ENCODE peak calls at places on chromosomes 2 and 18, in ten cellular contexts. One of them, this sample, is unnamed.

GRCh38 chr2:174972924-174973323 is 32.3 kb downstream of the CHN1 start:
- DNase-seq in colonic mucosa: no peak
- DNase-seq in neural progenitor cell: no peak
- DNase-seq in heart left ventricle: no peak
- DNase-seq in sigmoid colon: no peak
- DNase-seq in K562: no peak
- DNase-seq in CD4-positive, CD25-positive, alpha-beta regulatory T cell: no peak
- DNase-seq in WERI-Rb-1: no peak
- DNase-seq in upper lobe of right lung: no peak
- DNase-seq in A549: peak
- DNase-seq in this sample: no peak

GRCh38 chr18:58497845-58498244 is 131.0 kb downstream of the ALPK2 start:
- DNase-seq in colonic mucosa: no peak
- DNase-seq in neural progenitor cell: no peak
- DNase-seq in heart left ventricle: no peak
- DNase-seq in sigmoid colon: no peak
- DNase-seq in K562: no peak
- DNase-seq in CD4-positive, CD25-positive, alpha-beta regulatory T cell: no peak
- DNase-seq in WERI-Rb-1: no peak
- DNase-seq in upper lobe of right lung: no peak
- DNase-seq in A549: no peak
- DNase-seq in this sample: no peak

GRCh38 chr2:189407161-189407943 is 33.9 kb upstream of the WDR75 start:
- DNase-seq in colonic mucosa: no peak
- DNase-seq in neural progenitor cell: no peak
- DNase-seq in heart left ventricle: no peak
- DNase-seq in sigmoid colon: no peak
- DNase-seq in K562: no peak
- DNase-seq in CD4-positive, CD25-positive, alpha-beta regulatory T cell: no peak
- DNase-seq in WERI-Rb-1: no peak
- DNase-seq in upper lobe of right lung: no peak
- DNase-seq in A549: peak
- DNase-seq in this sample: no peak

GRCh38 chr2:108074150-108074549 is 87.8 kb downstream of the SLC5A7 start:
- DNase-seq in colonic mucosa: no peak
- DNase-seq in neural progenitor cell: no peak
- DNase-seq in heart left ventricle: no peak
- DNase-seq in sigmoid colon: no peak
- DNase-seq in K562: no peak
- DNase-seq in CD4-positive, CD25-positive, alpha-beta regulatory T cell: no peak
- DNase-seq in WERI-Rb-1: no peak
- DNase-seq in upper lobe of right lung: no peak
- DNase-seq in A549: no peak
- DNase-seq in this sample: no peak

GRCh38 chr2:220117010-220117409 is 489.6 kb downstream of the SLC4A3 start:
- DNase-seq in colonic mucosa: no peak
- DNase-seq in neural progenitor cell: no peak
- DNase-seq in heart left ventricle: no peak
- DNase-seq in sigmoid colon: no peak
- DNase-seq in K562: no peak
- DNase-seq in CD4-positive, CD25-positive, alpha-beta regulatory T cell: no peak
- DNase-seq in WERI-Rb-1: no peak
- DNase-seq in upper lobe of right lung: no peak
- DNase-seq in A549: no peak
- DNase-seq in this sample: no peak

GRCh38 chr2:159895258-159896209 is 97.5 kb upstream of the CD302 start:
- DNase-seq in colonic mucosa: no peak
- DNase-seq in neural progenitor cell: no peak
- DNase-seq in heart left ventricle: no peak
- DNase-seq in sigmoid colon: no peak
- DNase-seq in K562: no peak
- DNase-seq in CD4-positive, CD25-positive, alpha-beta regulatory T cell: no peak
- DNase-seq in WERI-Rb-1: no peak
- DNase-seq in upper lobe of right lung: no peak
- DNase-seq in A549: no peak
- DNase-seq in this sample: no peak

GRCh38 chr2:23020659-23021058 is 364.3 kb upstream of the KLHL29 start:
- DNase-seq in colonic mucosa: no peak
- DNase-seq in neural progenitor cell: no peak
- DNase-seq in heart left ventricle: no peak
- DNase-seq in sigmoid colon: no peak
- DNase-seq in K562: no peak
- DNase-seq in CD4-positive, CD25-positive, alpha-beta regulatory T cell: no peak
- DNase-seq in WERI-Rb-1: no peak
- DNase-seq in upper lobe of right lung: no peak
- DNase-seq in A549: no peak
- DNase-seq in this sample: no peak

GRCh38 chr2:16716051-16716450 is 50.4 kb upstream of the CYRIA start:
- DNase-seq in colonic mucosa: no peak
- DNase-seq in neural progenitor cell: no peak
- DNase-seq in heart left ventricle: no peak
- DNase-seq in sigmoid colon: no peak
- DNase-seq in K562: no peak
- DNase-seq in CD4-positive, CD25-positive, alpha-beta regulatory T cell: no peak
- DNase-seq in WERI-Rb-1: no peak
- DNase-seq in upper lobe of right lung: no peak
- DNase-seq in A549: no peak
- DNase-seq in this sample: no peak

GRCh38 chr2:122514451-122514996 is 759.1 kb downstream of the TSN start:
- DNase-seq in colonic mucosa: no peak
- DNase-seq in neural progenitor cell: no peak
- DNase-seq in heart left ventricle: no peak
- DNase-seq in sigmoid colon: no peak
- DNase-seq in K562: no peak
- DNase-seq in CD4-positive, CD25-positive, alpha-beta regulatory T cell: no peak
- DNase-seq in WERI-Rb-1: no peak
- DNase-seq in upper lobe of right lung: no peak
- DNase-seq in A549: no peak
- DNase-seq in this sample: no peak

GRCh38 chr18:6431659-6432318 is 17.1 kb upstream of the L3MBTL4 start:
- DNase-seq in colonic mucosa: no peak
- DNase-seq in neural progenitor cell: no peak
- DNase-seq in heart left ventricle: no peak
- DNase-seq in sigmoid colon: no peak
- DNase-seq in K562: no peak
- DNase-seq in CD4-positive, CD25-positive, alpha-beta regulatory T cell: no peak
- DNase-seq in WERI-Rb-1: no peak
- DNase-seq in upper lobe of right lung: no peak
- DNase-seq in A549: no peak
- DNase-seq in this sample: no peak

GRCh38 chr2:98824256-98825042 is 93.5 kb upstream of the MGAT4A start:
- DNase-seq in colonic mucosa: no peak
- DNase-seq in neural progenitor cell: no peak
- DNase-seq in heart left ventricle: no peak
- DNase-seq in sigmoid colon: no peak
- DNase-seq in K562: no peak
- DNase-seq in CD4-positive, CD25-positive, alpha-beta regulatory T cell: no peak
- DNase-seq in WERI-Rb-1: no peak
- DNase-seq in upper lobe of right lung: no peak
- DNase-seq in A549: no peak
- DNase-seq in this sample: peak

GRCh38 chr2:98823196-98824166 is 92.5 kb upstream of the MGAT4A start:
- DNase-seq in colonic mucosa: no peak
- DNase-seq in neural progenitor cell: peak
- DNase-seq in heart left ventricle: peak
- DNase-seq in sigmoid colon: no peak
- DNase-seq in K562: no peak
- DNase-seq in CD4-positive, CD25-positive, alpha-beta regulatory T cell: no peak
- DNase-seq in WERI-Rb-1: no peak
- DNase-seq in upper lobe of right lung: no peak
- DNase-seq in A549: no peak
- DNase-seq in this sample: peak

GRCh38 chr2:98825043-98825350 is 94.1 kb upstream of the MGAT4A start:
- DNase-seq in colonic mucosa: no peak
- DNase-seq in neural progenitor cell: no peak
- DNase-seq in heart left ventricle: no peak
- DNase-seq in sigmoid colon: no peak
- DNase-seq in K562: no peak
- DNase-seq in CD4-positive, CD25-positive, alpha-beta regulatory T cell: no peak
- DNase-seq in WERI-Rb-1: no peak
- DNase-seq in upper lobe of right lung: no peak
- DNase-seq in A549: no peak
- DNase-seq in this sample: no peak

GRCh38 chr2:98821629-98822135 is 90.8 kb upstream of the MGAT4A start:
- DNase-seq in colonic mucosa: no peak
- DNase-seq in neural progenitor cell: no peak
- DNase-seq in heart left ventricle: no peak
- DNase-seq in sigmoid colon: no peak
- DNase-seq in K562: no peak
- DNase-seq in CD4-positive, CD25-positive, alpha-beta regulatory T cell: no peak
- DNase-seq in WERI-Rb-1: no peak
- DNase-seq in upper lobe of right lung: no peak
- DNase-seq in A549: no peak
- DNase-seq in this sample: no peak

GRCh38 chr2:98822301-98823164 is 91.6 kb upstream of the MGAT4A start:
- DNase-seq in colonic mucosa: no peak
- DNase-seq in neural progenitor cell: peak
- DNase-seq in heart left ventricle: peak
- DNase-seq in sigmoid colon: no peak
- DNase-seq in K562: no peak
- DNase-seq in CD4-positive, CD25-positive, alpha-beta regulatory T cell: peak
- DNase-seq in WERI-Rb-1: no peak
- DNase-seq in upper lobe of right lung: peak
- DNase-seq in A549: no peak
- DNase-seq in this sample: peak
- H3K27ac ChIP-seq in colonic mucosa: no peak
- H3K27ac ChIP-seq in neural progenitor cell: no peak
- H3K27ac ChIP-seq in heart left ventricle: peak
- H3K27ac ChIP-seq in sigmoid colon: peak
- H3K27ac ChIP-seq in K562: no peak
- H3K27ac ChIP-seq in CD4-positive, CD25-positive, alpha-beta regulatory T cell: no peak
- H3K27ac ChIP-seq in WERI-Rb-1: no peak
- H3K27ac ChIP-seq in upper lobe of right lung: peak
- H3K27ac ChIP-seq in A549: no peak
- H3K27ac ChIP-seq in this sample: no peak

GRCh38 chr2:20509301-20509765 is 62.5 kb downstream of the RHOB start:
- DNase-seq in colonic mucosa: no peak
- DNase-seq in neural progenitor cell: peak
- DNase-seq in heart left ventricle: no peak
- DNase-seq in sigmoid colon: peak
- DNase-seq in K562: no peak
- DNase-seq in CD4-positive, CD25-positive, alpha-beta regulatory T cell: no peak
- DNase-seq in WERI-Rb-1: peak
- DNase-seq in upper lobe of right lung: no peak
- DNase-seq in A549: no peak
- DNase-seq in this sample: no peak

GRCh38 chr2:20506281-20506685 is 59.4 kb downstream of the RHOB start:
- DNase-seq in colonic mucosa: no peak
- DNase-seq in neural progenitor cell: no peak
- DNase-seq in heart left ventricle: no peak
- DNase-seq in sigmoid colon: peak
- DNase-seq in K562: no peak
- DNase-seq in CD4-positive, CD25-positive, alpha-beta regulatory T cell: no peak
- DNase-seq in WERI-Rb-1: no peak
- DNase-seq in upper lobe of right lung: no peak
- DNase-seq in A549: no peak
- DNase-seq in this sample: no peak

GRCh38 chr2:20509766-20510490 is 63.1 kb downstream of the RHOB start:
- DNase-seq in colonic mucosa: peak
- DNase-seq in neural progenitor cell: peak
- DNase-seq in heart left ventricle: no peak
- DNase-seq in sigmoid colon: peak
- DNase-seq in K562: peak
- DNase-seq in CD4-positive, CD25-positive, alpha-beta regulatory T cell: no peak
- DNase-seq in WERI-Rb-1: peak
- DNase-seq in upper lobe of right lung: peak
- DNase-seq in A549: no peak
- DNase-seq in this sample: peak

GRCh38 chr2:20507166-20507692 is 60.4 kb downstream of the RHOB start:
- DNase-seq in colonic mucosa: no peak
- DNase-seq in neural progenitor cell: no peak
- DNase-seq in heart left ventricle: no peak
- DNase-seq in sigmoid colon: peak
- DNase-seq in K562: peak
- DNase-seq in CD4-positive, CD25-positive, alpha-beta regulatory T cell: no peak
- DNase-seq in WERI-Rb-1: peak
- DNase-seq in upper lobe of right lung: no peak
- DNase-seq in A549: no peak
- DNase-seq in this sample: no peak

DNA sequence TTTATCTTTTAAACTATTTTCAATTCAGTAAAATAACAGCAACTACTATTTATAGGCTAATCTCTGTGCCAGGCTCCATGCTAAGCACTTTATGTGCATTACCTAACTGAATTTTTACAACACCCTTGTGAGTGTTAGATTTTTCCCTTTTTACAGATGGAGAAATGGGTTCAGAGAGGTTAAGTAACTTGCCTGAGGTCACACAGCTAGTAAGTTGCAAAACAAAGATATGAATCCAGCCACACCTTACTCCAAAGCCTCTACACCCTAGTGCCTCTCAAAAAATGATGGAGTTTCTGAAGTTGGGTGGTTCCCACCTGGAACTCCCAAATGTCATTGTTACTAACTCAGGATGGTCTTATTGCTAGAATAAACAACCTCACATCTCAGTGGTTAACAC is 60.8 kb downstream of the RHOB start:
- DNase-seq in colonic mucosa: no peak
- DNase-seq in neural progenitor cell: no peak
- DNase-seq in heart left ventricle: no peak
- DNase-seq in sigmoid colon: no peak
- DNase-seq in K562: no peak
- DNase-seq in CD4-positive, CD25-positive, alpha-beta regulatory T cell: no peak
- DNase-seq in WERI-Rb-1: no peak
- DNase-seq in upper lobe of right lung: no peak
- DNase-seq in A549: no peak
- DNase-seq in this sample: no peak
- H3K27ac ChIP-seq in colonic mucosa: no peak
- H3K27ac ChIP-seq in neural progenitor cell: no peak
- H3K27ac ChIP-seq in heart left ventricle: no peak
- H3K27ac ChIP-seq in sigmoid colon: no peak
- H3K27ac ChIP-seq in K562: no peak
- H3K27ac ChIP-seq in CD4-positive, CD25-positive, alpha-beta regulatory T cell: no peak
- H3K27ac ChIP-seq in WERI-Rb-1: no peak
- H3K27ac ChIP-seq in upper lobe of right lung: no peak
- H3K27ac ChIP-seq in A549: no peak
- H3K27ac ChIP-seq in this sample: no peak

DNA sequence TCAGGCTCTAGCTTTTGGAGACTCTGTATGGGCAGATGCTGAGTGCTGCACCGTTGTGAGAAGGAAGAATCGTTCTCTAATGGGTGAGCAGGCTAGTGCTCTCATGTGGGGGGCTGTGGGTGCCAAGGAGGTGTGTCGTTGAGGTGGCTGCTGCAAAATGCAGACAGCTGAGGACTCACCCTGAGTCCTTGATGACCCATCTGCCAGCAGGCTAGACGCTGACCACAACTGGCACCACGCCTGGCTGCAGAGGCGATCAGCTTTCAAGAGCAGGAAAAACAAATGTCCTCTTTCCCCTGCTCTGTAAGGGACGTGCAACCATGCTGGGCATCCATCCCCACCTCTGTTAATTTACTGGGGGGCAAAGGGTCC is 48.2 kb downstream of the HAUS1 start:
- DNase-seq in colonic mucosa: no peak
- DNase-seq in neural progenitor cell: no peak
- DNase-seq in heart left ventricle: peak
- DNase-seq in sigmoid colon: no peak
- DNase-seq in K562: no peak
- DNase-seq in CD4-positive, CD25-positive, alpha-beta regulatory T cell: no peak
- DNase-seq in WERI-Rb-1: peak
- DNase-seq in upper lobe of right lung: no peak
- DNase-seq in A549: no peak
- DNase-seq in this sample: no peak
- H3K27ac ChIP-seq in colonic mucosa: no peak
- H3K27ac ChIP-seq in neural progenitor cell: peak
- H3K27ac ChIP-seq in heart left ventricle: no peak
- H3K27ac ChIP-seq in sigmoid colon: no peak
- H3K27ac ChIP-seq in K562: peak
- H3K27ac ChIP-seq in CD4-positive, CD25-positive, alpha-beta regulatory T cell: no peak
- H3K27ac ChIP-seq in WERI-Rb-1: peak
- H3K27ac ChIP-seq in upper lobe of right lung: no peak
- H3K27ac ChIP-seq in A549: peak
- H3K27ac ChIP-seq in this sample: no peak

GRCh38 chr2:60960706-60961105 is 56.8 kb upstream of the PEX13 start:
- DNase-seq in colonic mucosa: no peak
- DNase-seq in neural progenitor cell: no peak
- DNase-seq in heart left ventricle: no peak
- DNase-seq in sigmoid colon: no peak
- DNase-seq in K562: no peak
- DNase-seq in CD4-positive, CD25-positive, alpha-beta regulatory T cell: no peak
- DNase-seq in WERI-Rb-1: no peak
- DNase-seq in upper lobe of right lung: no peak
- DNase-seq in A549: no peak
- DNase-seq in this sample: no peak
- H3K27ac ChIP-seq in colonic mucosa: no peak
- H3K27ac ChIP-seq in neural progenitor cell: no peak
- H3K27ac ChIP-seq in heart left ventricle: no peak
- H3K27ac ChIP-seq in sigmoid colon: no peak
- H3K27ac ChIP-seq in K562: no peak
- H3K27ac ChIP-seq in CD4-positive, CD25-positive, alpha-beta regulatory T cell: no peak
- H3K27ac ChIP-seq in WERI-Rb-1: no peak
- H3K27ac ChIP-seq in upper lobe of right lung: no peak
- H3K27ac ChIP-seq in A549: peak
- H3K27ac ChIP-seq in this sample: no peak

This sample was measured in endodermal cell.